ENCODE peak calls at places on chromosomes 2 and 18, in ten cellular contexts. C is A673; Q is CD8-positive, alpha-beta memory T cell; N is right cardiac atrium; D is esophagus squamous epithelium; W is psoas muscle; A is tibial artery; K is PC-3; Z is GM23248; B is fibroblast of lung. F is an unnamed sample. For H3K4me1 and H3K9me3, the result is how much of the 10 kb centered on the place peaks cover.

GRCh38 chr18:13940326-13940725 is 25.0 kb upstream of the MC2R start:
- DNase-seq in C (no peak), Q (no peak), N (no peak), D (no peak), W (no peak), A (no peak), K (no peak), Z (no peak), B (no peak), F (no peak)

GRCh38 chr2:148048475-148049221 is 27.8 kb downstream of the MBD5 start:
- DNase-seq in C (no peak), Q (no peak), N (no peak), D (no peak), W (no peak), A (no peak), K (no peak), Z (peak), B (peak), F (no peak)

GRCh38 chr2:233023761-233024410 is 8.6 kb upstream of the NEU2 start:
- DNase-seq in C (no peak), Q (no peak), N (no peak), D (no peak), W (no peak), A (no peak), K (no peak), Z (no peak), B (no peak), F (no peak)

GRCh38 chr2:165837122-165837521 is 43.1 kb upstream of the GALNT3 start:
- DNase-seq in C (peak), Q (no peak), N (no peak), D (no peak), W (no peak), A (no peak), K (peak), Z (peak), B (no peak), F (no peak)

GRCh38 chr2:73981081-73981968 is 3.4 kb upstream of the TET3 start:
- DNase-seq in C (no peak), Q (no peak), N (peak), D (no peak), W (peak), A (no peak), K (peak), Z (peak), B (no peak), F (peak)

GRCh38 chr2:173218331-173219056 is 136.2 kb upstream of the CDCA7 start:
- DNase-seq in C (peak), Q (no peak), N (peak), D (no peak), W (no peak), A (no peak), K (no peak), Z (peak), B (peak), F (peak)

GRCh38 chr2:148814143-148814852 is 60.7 kb upstream of the KIF5C start:
- DNase-seq in C (no peak), Q (no peak), N (no peak), D (no peak), W (no peak), A (no peak), K (peak), Z (peak), B (peak), F (peak)

GRCh38 chr2:11573418-11574175 is 39.8 kb downstream of the GREB1 start:
- DNase-seq in C (no peak), Q (peak), N (no peak), D (no peak), W (peak), A (no peak), K (peak), Z (no peak), B (peak), F (peak)

GRCh38 chr2:161946489-161947107 is 127.4 kb downstream of the DPP4 start:
- DNase-seq in C (peak), Q (no peak), N (no peak), D (no peak), W (no peak), A (no peak), K (peak), Z (peak), B (peak), F (no peak)

GRCh38 chr2:86185517-86186212 is 9.6 kb downstream of the IMMT start:
- DNase-seq in C (peak), Q (no peak), N (no peak), D (no peak), W (no peak), A (no peak), K (no peak), Z (no peak), B (no peak), F (no peak)

GRCh38 chr2:173818285-173818684 is 146.9 kb downstream of the SP3 start:
- DNase-seq in C (no peak), Q (no peak), N (no peak), D (no peak), W (no peak), A (no peak), K (no peak), Z (no peak), B (no peak), F (no peak)

GRCh38 chr2:212013656-212014055 is 524.9 kb downstream of the ERBB4 start:
- DNase-seq in C (no peak), Q (no peak), N (no peak), D (no peak), W (no peak), A (no peak), K (no peak), Z (no peak), B (no peak), F (no peak)

GRCh38 chr2:160510617-160511016 is 17.0 kb upstream of the RBMS1 start:
- DNase-seq in C (peak), Q (no peak), N (no peak), D (no peak), W (no peak), A (no peak), K (no peak), Z (peak), B (no peak), F (no peak)
- H3K4me1 ChIP-seq in C (under half), Q (under half), N (under half), D (under half), W (under half), A (under half), K (under half), Z (under half), B (under half), F (under half)

GRCh38 chr2:96647681-96648080 is 5.1 kb downstream of the FER1L5 start:
- DNase-seq in C (no peak), Q (no peak), N (no peak), D (no peak), W (no peak), A (no peak), K (no peak), Z (no peak), B (no peak), F (no peak)

GRCh38 chr2:96648306-96648705 is 5.7 kb downstream of the FER1L5 start:
- DNase-seq in C (no peak), Q (no peak), N (no peak), D (no peak), W (no peak), A (no peak), K (no peak), Z (no peak), B (no peak), F (no peak)

GRCh38 chr2:96637385-96638143 is 548 bp downstream of the KANSL3 start:
- DNase-seq in C (peak), Q (peak), N (peak), D (no peak), W (peak), A (peak), K (peak), Z (peak), B (peak), F (peak)

GRCh38 chr2:96638144-96639121 is at the start of gene KANSL3:
- DNase-seq in C (peak), Q (peak), N (peak), D (peak), W (peak), A (peak), K (peak), Z (peak), B (peak), F (peak)

DNA sequence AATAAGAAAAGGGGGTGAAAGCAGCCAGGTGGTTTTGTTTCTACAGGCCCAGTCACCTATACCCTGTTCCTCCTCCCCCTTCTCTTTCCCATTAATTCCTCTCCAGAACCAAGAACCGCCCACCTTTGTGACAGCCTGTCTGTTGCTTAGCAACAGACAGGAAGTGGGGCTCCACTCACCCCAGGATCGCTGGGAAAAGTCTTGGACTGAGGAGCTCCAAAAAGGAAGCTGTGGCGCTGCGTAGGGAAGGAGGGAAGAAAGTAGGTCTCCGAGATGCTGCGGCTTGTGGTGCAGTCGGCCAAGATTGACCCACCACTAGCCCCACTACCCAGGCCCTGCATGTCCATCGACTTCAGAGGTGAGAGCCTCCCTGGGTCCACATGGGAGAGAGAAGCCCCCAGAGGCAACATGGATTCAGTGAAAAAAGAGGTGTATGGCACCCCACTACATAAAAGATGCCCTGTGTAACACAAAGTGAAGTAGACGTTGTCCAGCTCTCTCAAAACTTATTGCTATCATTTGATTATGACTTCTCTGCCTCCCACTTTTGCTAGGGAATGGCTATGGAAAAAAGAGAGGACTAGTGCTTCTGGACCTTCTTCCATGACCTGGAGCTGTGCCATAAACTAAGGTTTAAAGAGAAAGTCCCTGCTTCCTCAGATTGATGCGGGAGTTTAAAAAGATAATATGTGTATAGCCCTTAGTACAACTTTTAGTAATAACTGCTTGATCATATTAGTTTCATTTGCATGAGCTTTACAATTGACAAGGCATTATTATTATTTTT is at the start of gene FER1L5:
- DNase-seq in C (peak), Q (no peak), N (peak), D (no peak), W (no peak), A (no peak), K (no peak), Z (peak), B (peak), F (no peak)
- H3K27ac ChIP-seq in C (peak), Q (no peak), N (no peak), D (no peak), W (no peak), A (no peak), K (no peak), Z (no peak), B (peak), F (no peak)

DNA sequence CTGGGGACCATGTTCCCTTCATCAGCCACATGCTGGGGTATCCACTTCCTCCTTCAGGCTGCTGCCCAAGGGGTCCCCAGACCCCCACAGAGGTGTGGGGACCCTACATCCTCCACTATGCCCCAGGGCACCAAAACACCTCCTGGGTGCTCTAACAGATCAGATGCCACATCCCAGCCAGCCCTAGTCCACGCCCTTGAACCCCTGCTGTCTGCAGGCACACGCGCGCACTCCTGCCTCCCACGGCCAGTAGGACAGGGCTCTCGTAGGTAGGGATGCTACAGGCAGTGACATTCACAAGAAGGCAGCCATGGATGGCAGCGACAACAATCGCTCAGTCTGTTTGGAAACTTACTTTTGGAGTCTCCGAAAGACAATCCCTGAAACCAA is 3.0 kb upstream of the GPC1 start:
- DNase-seq in C (no peak), Q (no peak), N (no peak), D (no peak), W (no peak), A (no peak), K (no peak), Z (no peak), B (no peak), F (no peak)
- H3K9me3 ChIP-seq in C (under half), Q (under half), N (under half), D (under half), W (under half), A (under half), K (under half), Z (under half), B (under half), F (under half)

DNA sequence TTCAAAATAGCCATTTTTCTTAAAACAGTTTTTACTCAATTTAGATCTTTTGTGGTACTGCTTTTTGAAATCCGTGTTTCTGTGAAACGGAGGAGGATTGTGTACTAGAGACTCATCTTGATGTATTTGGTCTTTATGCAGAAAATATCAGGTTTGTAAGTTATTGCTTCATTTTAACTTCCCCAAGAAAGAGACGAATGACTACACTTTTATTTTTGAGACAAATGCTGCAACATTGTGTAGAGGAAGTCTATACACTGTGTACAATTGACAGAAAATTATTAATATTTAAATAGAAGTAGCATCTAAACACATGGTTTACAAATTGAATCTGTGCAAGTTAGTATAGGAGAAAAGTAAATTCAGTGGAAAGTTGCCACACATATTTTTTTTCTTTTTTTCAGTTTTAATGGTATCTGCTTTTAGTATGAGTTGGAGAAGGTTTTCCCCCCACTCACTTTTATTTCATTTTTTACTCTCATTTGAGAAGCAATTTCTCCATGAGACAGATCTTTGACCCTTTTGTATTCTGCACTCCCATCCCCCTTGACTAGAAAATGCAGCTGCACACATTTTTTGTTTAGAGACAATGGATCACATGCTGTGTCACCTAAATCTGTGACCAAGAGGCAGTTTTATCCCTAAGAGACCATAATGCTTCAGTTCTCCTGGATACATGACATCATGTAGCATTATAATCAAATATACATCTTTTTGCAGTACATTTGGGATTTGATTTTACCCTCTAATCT is 200.8 kb upstream of the STON1 start:
- DNase-seq in C (peak), Q (no peak), N (no peak), D (no peak), W (no peak), A (no peak), K (no peak), Z (no peak), B (no peak), F (no peak)
- H3K4me1 ChIP-seq in C (under half), Q (half or more), N (under half), D (under half), W (under half), A (under half), K (under half), Z (under half), B (under half), F (under half)

GRCh38 chr2:62234755-62235655 is 39.1 kb downstream of the B3GNT2 start:
- DNase-seq in C (no peak), Q (no peak), N (no peak), D (no peak), W (no peak), A (no peak), K (no peak), Z (no peak), B (no peak), F (no peak)
- H3K27ac ChIP-seq in C (no peak), Q (no peak), N (no peak), D (no peak), W (no peak), A (peak), K (no peak), Z (no peak), B (no peak), F (no peak)

GRCh38 chr2:16031848-16032159 is 91.5 kb downstream of the MYCN start:
- DNase-seq in C (peak), Q (no peak), N (no peak), D (no peak), W (no peak), A (no peak), K (peak), Z (no peak), B (no peak), F (no peak)
- H3K9me3 ChIP-seq in C (under half), Q (under half), N (under half), D (under half), W (under half), A (under half), K (under half), Z (under half), B (under half), F (under half)

GRCh38 chr2:55781542-55781941 is 87.9 kb upstream of the PNPT1 start:
- DNase-seq in C (peak), Q (no peak), N (no peak), D (no peak), W (no peak), A (no peak), K (no peak), Z (no peak), B (no peak), F (no peak)
- H3K4me1 ChIP-seq in C (under half), Q (under half), N (under half), D (under half), W (under half), A (under half), K (under half), Z (under half), B (under half), F (under half)

GRCh38 chr2:204069804-204070203 is 133.2 kb downstream of the ICOS start:
- DNase-seq in C (no peak), Q (no peak), N (no peak), D (no peak), W (no peak), A (no peak), K (no peak), Z (no peak), B (no peak), F (no peak)
- H3K27ac ChIP-seq in C (no peak), Q (no peak), N (no peak), D (no peak), W (no peak), A (no peak), K (no peak), Z (no peak), B (no peak), F (no peak)

GRCh38 chr2:231614559-231615057 is 21.9 kb downstream of the TEX44 start:
- DNase-seq in C (no peak), Q (no peak), N (peak), D (no peak), W (peak), A (no peak), K (no peak), Z (no peak), B (no peak), F (no peak)
- H3K9me3 ChIP-seq in C (under half), Q (under half), N (under half), D (under half), W (under half), A (under half), K (under half), Z (under half), B (under half), F (under half)